ENCODE peak calls at places on chromosomes 7 and 10, in nine cellular contexts. N is progenitor cell of endocrine pancreas; K is NCI-H345; M is HS-5; D is RPMI8226; I is stimulated activated CD4-positive, alpha-beta T cell treated with anti-CD3 and anti-CD28 coated beads, Interleukin-1b, Interleukin-23, amount 100 ng/mL, for 4 hours; H is naive thymus-derived CD4-positive, alpha-beta T cell; V is nephron progenitor cell; X is germinal center. Z is an unnamed sample.

GRCh38 chr10:58460157-58460556 is 52.5 kb upstream of the BICC1 start:
- DNase-seq in X (no peak), H (no peak), I (no peak), K (no peak), M (no peak), N (no peak), D (no peak), V (no peak), Z (no peak)

GRCh38 chr10:6053816-6054581 is 8.2 kb downstream of the IL2RA start:
- DNase-seq in X (no peak), I (no peak), V (peak; percentile 18), D (no peak), H (no peak), M (no peak), N (no peak), K (no peak), Z (no peak)

GRCh38 chr10:43305881-43306280 is 39.0 kb upstream of the RASGEF1A start:
- DNase-seq in H (no peak), M (peak; percentile 26), D (no peak), K (no peak), X (no peak), N (no peak), V (no peak), I (no peak), Z (peak; percentile 26)

GRCh38 chr10:17734432-17735110 is 17.4 kb upstream of the TMEM236 start:
- DNase-seq in N (no peak), X (no peak), I (no peak), D (no peak), H (no peak), M (no peak), K (no peak), V (no peak), Z (no peak)

GRCh38 chr7:139915301-139915863 is 86.3 kb downstream of the TBXAS1 start:
- DNase-seq in K (no peak), I (no peak), X (no peak), D (no peak), M (no peak), N (no peak), H (no peak), V (no peak), Z (no peak)

GRCh38 chr7:134831862-134832261 is 52.4 kb downstream of the CALD1 start:
- DNase-seq in H (no peak), D (peak; percentile 15), V (no peak), I (no peak), M (no peak), K (no peak), X (no peak), N (no peak), Z (no peak)

GRCh38 chr10:124127965-124128810 is 34.8 kb upstream of the CHST15 start:
- DNase-seq in N (no peak), V (no peak), M (no peak), X (no peak), K (no peak), D (no peak), I (no peak), H (no peak), Z (no peak)

GRCh38 chr10:13930123-13930522 is 343.4 kb downstream of the PRPF18 start:
- DNase-seq in I (no peak), H (peak; percentile 47), V (no peak), D (no peak), N (no peak), M (no peak), K (no peak), X (no peak), Z (peak; percentile 67)

GRCh38 chr10:98235876-98236275 is 32.1 kb downstream of the LOXL4 start:
- DNase-seq in D (no peak), V (no peak), I (no peak), M (no peak), K (no peak), H (no peak), X (no peak), N (no peak), Z (no peak)

GRCh38 chr7:17564678-17565209 is 266.3 kb downstream of the AHR start:
- DNase-seq in N (no peak), D (no peak), M (no peak), H (no peak), V (no peak), X (no peak), K (no peak), I (no peak), Z (peak; percentile 64)

GRCh38 chr10:28842321-28842720 is 165.0 kb downstream of the BAMBI start:
- DNase-seq in I (no peak), M (no peak), N (no peak), X (no peak), K (no peak), D (no peak), H (no peak), V (no peak), Z (peak; percentile 39)

GRCh38 chr7:116918744-116919143 is 34.6 kb upstream of the ST7 start:
- DNase-seq in V (no peak), D (no peak), N (no peak), I (no peak), M (no peak), H (no peak), K (no peak), X (no peak), Z (no peak)

GRCh38 chr10:80474597-80474910 is 20.4 kb downstream of the TSPAN14 start:
- DNase-seq in V (no peak), N (no peak), K (no peak), M (no peak), D (no peak), X (no peak), H (no peak), I (no peak), Z (no peak)

GRCh38 chr10:117899181-117899683 is 147.5 kb downstream of the RAB11FIP2 start:
- DNase-seq in K (no peak), M (peak; percentile 25), N (no peak), I (no peak), D (no peak), X (no peak), V (peak; percentile 5), H (no peak), Z (no peak)

GRCh38 chr7:41774966-41775365 is 72.1 kb upstream of the INHBA start:
- DNase-seq in M (no peak), K (no peak), D (no peak), X (no peak), N (no peak), I (no peak), V (no peak), H (no peak), Z (no peak)

GRCh38 chr10:121288864-121289659 is 309.2 kb downstream of the FGFR2 start:
- DNase-seq in V (no peak), I (no peak), N (no peak), M (no peak), X (no peak), D (no peak), K (no peak), H (no peak), Z (no peak)

GRCh38 chr10:63267414-63268138 is 134.4 kb downstream of the NRBF2 start:
- DNase-seq in K (no peak), V (no peak), I (no peak), H (peak; percentile 23), D (peak; percentile 38), M (peak; percentile 75), X (peak; percentile 37), N (no peak), Z (peak; percentile 71)

GRCh38 chr7:116377721-116378120 is 121.8 kb upstream of the CAV2 start:
- DNase-seq in K (no peak), I (no peak), M (no peak), H (no peak), N (no peak), D (no peak), V (no peak), X (no peak), Z (no peak)

GRCh38 chr10:71817831-71818268 is 33.2 kb downstream of the PSAP start:
- DNase-seq in K (no peak), H (no peak), X (no peak), D (no peak), M (no peak), N (no peak), V (no peak), I (no peak), Z (no peak)

GRCh38 chr10:116056445-116057293 is 216.3 kb downstream of the GFRA1 start:
- DNase-seq in D (no peak), H (no peak), X (no peak), V (no peak), M (no peak), K (no peak), I (no peak), N (no peak), Z (no peak)

GRCh38 chr7:2651336-2651735 is 19.6 kb downstream of the TTYH3 start:
- DNase-seq in D (peak; percentile 52), V (no peak), K (no peak), N (no peak), H (no peak), I (no peak), X (no peak), M (no peak), Z (no peak)

GRCh38 chr10:50552771-50553535 is 70.8 kb downstream of the SGMS1 start:
- DNase-seq in V (peak; percentile 65), N (no peak), X (no peak), K (no peak), I (no peak), H (no peak), M (no peak), D (no peak), Z (peak; percentile 26)

GRCh38 chr10:126408953-126409641 is 20.8 kb upstream of the ADAM12 start:
- DNase-seq in H (no peak), D (no peak), N (no peak), V (no peak), K (no peak), M (no peak), I (no peak), X (no peak), Z (no peak)

GRCh38 chr10:110215751-110216150 is 8.3 kb downstream of the MXI1 start:
- DNase-seq in V (no peak), D (peak; percentile 33), H (no peak), I (no peak), N (no peak), K (no peak), M (no peak), X (no peak), Z (no peak)

Z was measured in Daoy.